ENCODE peak calls at places on chromosomes 11 and 22, in four cellular contexts. T is activated CD4-positive, alpha-beta T cell treated with anti-CD3 and anti-CD28 coated beads, Interleukin-2, amount 50 U/mL, for 48 hours; V is GM19239; K is DMS53. H is an unnamed sample.

GRCh38 chr11:30282289-30282631 is 40.6 kb upstream of the ARL14EP start:
- DNase-seq in T (peak), V (peak), K (no peak), H (no peak)

GRCh38 chr11:73649206-73649605 is 2.8 kb downstream of the PLEKHB1 start:
- DNase-seq in T (no peak), V (no peak), K (no peak), H (no peak)

GRCh38 chr22:27120036-27120435 is 462.6 kb downstream of the MIAT start:
- DNase-seq in T (no peak), V (no peak), K (no peak), H (no peak)

GRCh38 chr11:17546240-17546639 is 819 bp upstream of the OTOG start:
- DNase-seq in T (no peak), V (no peak), K (no peak), H (no peak)

GRCh38 chr11:134277176-134278001 is 1.2 kb downstream of the GLB1L3 start:
- DNase-seq in T (no peak), V (no peak), K (peak), H (no peak)

GRCh38 chr22:37801946-37802309 is 5.8 kb upstream of the GCAT start:
- DNase-seq in T (no peak), V (no peak), K (peak), H (no peak)

GRCh38 chr11:122181372-122181771 is 65.4 kb upstream of the BLID start:
- DNase-seq in T (no peak), V (no peak), K (no peak), H (no peak)

GRCh38 chr11:71486320-71486719 is 33.3 kb downstream of the NADSYN1 start:
- DNase-seq in T (no peak), V (no peak), K (no peak), H (no peak)

GRCh38 chr22:50313600-50313999 is 6.2 kb upstream of the PLXNB2 start:
- DNase-seq in T (no peak), V (no peak), K (no peak), H (no peak)

GRCh38 chr11:21895686-21896085 is 297.2 kb upstream of the ANO5 start:
- DNase-seq in T (no peak), V (no peak), K (no peak), H (no peak)

GRCh38 chr11:73478737-73479347 is 102.6 kb downstream of the RELT start:
- DNase-seq in T (no peak), V (no peak), K (peak), H (peak)

GRCh38 chr22:28938286-28938833 is 55.0 kb downstream of the ZNRF3 start:
- DNase-seq in T (no peak), V (no peak), K (no peak), H (no peak)

GRCh38 chr11:112659185-112659584 is 302.0 kb upstream of the NCAM1 start:
- DNase-seq in T (no peak), V (no peak), K (no peak), H (no peak)

GRCh38 chr11:1153105-1153950 is 4.4 kb upstream of the MUC5AC start:
- DNase-seq in T (no peak), V (no peak), K (peak), H (no peak)

GRCh38 chr11:126404367-126404766 is 48.9 kb downstream of the ST3GAL4 start:
- DNase-seq in T (no peak), V (no peak), K (no peak), H (no peak)

GRCh38 chr11:20443596-20443995 is 56.1 kb downstream of the PRMT3 start:
- DNase-seq in T (no peak), V (no peak), K (peak), H (peak)

GRCh38 chr11:46237248-46238077 is 40.0 kb upstream of the CREB3L1 start:
- DNase-seq in T (peak), V (no peak), K (peak), H (peak)

GRCh38 chr11:85385561-85385960 is 241.6 kb downstream of the DLG2 start:
- DNase-seq in T (no peak), V (no peak), K (no peak), H (no peak)

GRCh38 chr11:12159351-12160099 is 49.1 kb downstream of the MICAL2 start:
- DNase-seq in T (no peak), V (no peak), K (no peak), H (peak)

GRCh38 chr11:124745270-124745834 is 5.6 kb downstream of the NRGN start:
- DNase-seq in T (no peak), V (no peak), K (no peak), H (no peak)

GRCh38 chr11:90423378-90423777 is 200.5 kb upstream of the CHORDC1 start:
- DNase-seq in T (no peak), V (no peak), K (no peak), H (no peak)

GRCh38 chr11:4606231-4607015 is 1.6 kb downstream of the TRIM68 start:
- DNase-seq in T (no peak), V (no peak), K (peak), H (no peak)

GRCh38 chr11:326592-326841 is 5.9 kb upstream of the IFITM3 start:
- DNase-seq in T (no peak), V (no peak), K (no peak), H (no peak)

GRCh38 chr11:22130462-22131053 is 62.3 kb upstream of the ANO5 start:
- DNase-seq in T (no peak), V (no peak), K (peak), H (no peak)

GRCh38 chr11:117840881-117841581 is 16.5 kb upstream of the FXYD2 start:
- DNase-seq in T (peak), V (no peak), K (no peak), H (no peak)

GRCh38 chr11:69243496-69244200 is 50.3 kb upstream of the MYEOV start:
- DNase-seq in T (no peak), V (no peak), K (no peak), H (no peak)

GRCh38 chr11:58900479-58901420 is 38.5 kb upstream of the GLYATL1 start:
- DNase-seq in T (peak), V (no peak), K (peak), H (peak)

GRCh38 chr11:25924586-25924985 is 407.3 kb upstream of the ANO3 start:
- DNase-seq in T (no peak), V (no peak), K (no peak), H (no peak)

GRCh38 chr11:67584205-67584880 is 731 bp downstream of the GSTP1 start:
- DNase-seq in T (peak), V (no peak), K (peak), H (no peak)

GRCh38 chr11:64865286-64866172 is 12.9 kb downstream of the EHD1 start:
- DNase-seq in T (peak), V (no peak), K (no peak), H (no peak)

GRCh38 chr11:33735426-33736147 is 636 bp downstream of the CD59 start:
- DNase-seq in T (peak), V (peak), K (peak), H (no peak)